ENCODE peak calls at places on chromosomes 7 and 10, in eight cellular contexts. F, W, A, J, I, V, R and X are unnamed samples.

GRCh38 chr7:73387908-73388414 is 45.6 kb upstream of the FZD9 start:
- DNase-seq in V (no peak), A (no peak), I (no peak), W (no peak), F (no peak), R (no peak), J (no peak), X (no peak)

GRCh38 chr10:4407783-4408182 is 418.2 kb upstream of the AKR1E2 start:
- DNase-seq in I (no peak), V (no peak), F (no peak), A (no peak), J (no peak), R (peak; percentile 56), W (peak; percentile 11), X (no peak)

GRCh38 chr7:68547794-68548193 is 1050.5 kb upstream of the AUTS2 start:
- DNase-seq in R (no peak), V (no peak), I (no peak), W (no peak), A (no peak), J (no peak), F (no peak), X (no peak)

GRCh38 chr7:45138433-45139267 is 18.9 kb upstream of the RAMP3 start:
- DNase-seq in W (no peak), F (no peak), V (no peak), J (no peak), I (no peak), A (no peak), R (no peak), X (no peak)

GRCh38 chr10:71761105-71761511 is 12.2 kb downstream of the VSIR start:
- DNase-seq in A (no peak), R (no peak), W (no peak), I (no peak), F (no peak), V (no peak), J (no peak), X (no peak)

GRCh38 chr7:97971120-97971989 is 18.6 kb downstream of the OCM2 start:
- DNase-seq in W (peak; percentile 14), R (peak; percentile 23), F (peak; percentile 32), I (peak; percentile 42), V (no peak), J (no peak), A (no peak), X (peak; percentile 30)

GRCh38 chr7:135728136-135728669 is at the start of gene SLC13A4:
- DNase-seq in A (no peak), J (no peak), R (peak; percentile 91), I (peak; percentile 90), F (no peak), V (no peak), W (peak; percentile 88), X (no peak)

GRCh38 chr10:11164806-11165590 is 147.3 kb downstream of the CELF2 start:
- DNase-seq in F (peak; percentile 81), R (peak; percentile 75), V (peak; percentile 54), I (peak; percentile 58), J (peak; percentile 87), A (peak; percentile 29), W (peak; percentile 62), X (peak; percentile 68)

GRCh38 chr7:17663056-17663675 is 277.1 kb downstream of the SNX13 start:
- DNase-seq in F (no peak), J (no peak), A (no peak), V (no peak), I (no peak), R (peak; percentile 73), W (peak; percentile 39), X (no peak)

GRCh38 chr7:158102897-158103296 is 484.7 kb downstream of the PTPRN2 start:
- DNase-seq in J (peak; percentile 57), F (no peak), R (no peak), W (no peak), V (no peak), A (no peak), I (no peak), X (no peak)

GRCh38 chr7:95794917-95795515 is 22.7 kb downstream of the DYNC1I1 start:
- DNase-seq in F (no peak), W (peak; percentile 76), A (no peak), I (peak; percentile 81), R (peak; percentile 61), V (no peak), J (no peak), X (no peak)

GRCh38 chr7:113026941-113027340 is 59.7 kb downstream of the GPR85 start:
- DNase-seq in F (no peak), J (no peak), R (no peak), V (no peak), A (no peak), W (no peak), I (no peak), X (no peak)

GRCh38 chr10:80408198-80409085 is at the start of gene PRXL2A:
- DNase-seq in F (peak; percentile 90), W (peak; percentile 90), J (peak; percentile 86), I (peak; percentile 93), V (peak; percentile 85), R (peak; percentile 46), A (peak; percentile 40), X (peak; percentile 83)

GRCh38 chr7:96297873-96298272 is 24.0 kb downstream of the SLC25A13 start:
- DNase-seq in W (no peak), F (no peak), I (no peak), J (no peak), R (no peak), A (no peak), V (no peak), X (no peak)

GRCh38 chr7:51309361-51310130 is 7.1 kb downstream of the COBL start:
- DNase-seq in F (no peak), I (no peak), W (no peak), V (no peak), R (no peak), A (no peak), J (no peak), X (no peak)

GRCh38 chr7:38169862-38170261 is 8.2 kb upstream of the STARD3NL start:
- DNase-seq in J (no peak), I (no peak), R (peak; percentile 88), W (peak; percentile 7), F (no peak), V (no peak), A (no peak), X (no peak)

GRCh38 chr7:7327423-7327822 is 145.1 kb downstream of the C1GALT1 start:
- DNase-seq in F (no peak), V (no peak), W (no peak), J (no peak), I (no peak), A (no peak), R (no peak), X (no peak)

GRCh38 chr7:96959135-96959534 is 46.2 kb upstream of the DLX6 start:
- DNase-seq in W (no peak), I (no peak), V (no peak), F (no peak), J (no peak), A (no peak), R (no peak), X (no peak)

GRCh38 chr7:139776486-139777303 is 1.1 kb downstream of the HIPK2 start:
- DNase-seq in A (no peak), V (peak; percentile 22), F (peak; percentile 28), I (peak; percentile 53), J (no peak), R (peak; percentile 76), W (peak; percentile 47), X (no peak)

GRCh38 chr10:106978746-106979145 is 185.8 kb downstream of the SORCS1 start:
- DNase-seq in W (no peak), R (no peak), V (no peak), J (no peak), F (no peak), A (no peak), I (no peak), X (no peak)

GRCh38 chr10:50417486-50417905 is 166.2 kb upstream of the ASAH2 start:
- DNase-seq in A (no peak), V (no peak), F (no peak), R (no peak), J (no peak), W (no peak), I (peak; percentile 18), X (peak; percentile 33)

GRCh38 chr10:4514445-4515108 is 311.4 kb upstream of the AKR1E2 start:
- DNase-seq in A (no peak), J (no peak), V (no peak), I (no peak), F (no peak), R (no peak), W (no peak), X (peak; percentile 59)

GRCh38 chr7:3955751-3956696 is 655.0 kb downstream of the SDK1 start:
- DNase-seq in F (peak; percentile 6), R (peak; percentile 19), I (no peak), J (no peak), W (peak; percentile 7), V (no peak), A (no peak), X (no peak)

GRCh38 chr10:16890691-16891090 is 73.5 kb upstream of the RSU1 start:
- DNase-seq in W (no peak), R (no peak), I (no peak), V (no peak), J (no peak), F (no peak), A (no peak), X (no peak)

GRCh38 chr7:27576360-27576944 is 86.2 kb downstream of the HIBADH start:
- DNase-seq in W (peak; percentile 55), R (peak; percentile 65), F (no peak), V (no peak), J (no peak), A (no peak), I (peak; percentile 71), X (no peak)

GRCh38 chr10:121838149-121838548 is 89.7 kb downstream of the ATE1 start:
- DNase-seq in A (no peak), W (no peak), J (no peak), V (no peak), I (no peak), R (no peak), F (no peak), X (no peak)

GRCh38 chr7:105963038-105963667 is at the start of gene CDHR3:
- DNase-seq in J (no peak), V (no peak), F (no peak), I (no peak), W (peak; percentile 97), A (no peak), R (no peak), X (peak; percentile 45)

GRCh38 chr7:41224063-41224763 is 478.7 kb downstream of the INHBA start:
- DNase-seq in R (peak; percentile 59), J (no peak), F (no peak), V (no peak), I (no peak), A (no peak), W (no peak), X (no peak)

GRCh38 chr10:110746254-110746826 is 102.2 kb downstream of the RBM20 start:
- DNase-seq in F (peak; percentile 59), R (peak; percentile 88), V (peak; percentile 49), W (peak; percentile 77), A (no peak), J (no peak), I (peak; percentile 85), X (peak; percentile 63)

GRCh38 chr10:69018613-69019012 is 30.0 kb downstream of the KIFBP start:
- DNase-seq in A (no peak), R (no peak), W (no peak), V (no peak), F (no peak), I (no peak), J (no peak), X (no peak)

GRCh38 chr10:125169279-125169678 is 8.9 kb upstream of the CTBP2 start:
- DNase-seq in F (no peak), I (no peak), V (no peak), R (no peak), A (no peak), W (no peak), J (peak; percentile 18), X (no peak)

GRCh38 chr7:92698237-92698841 is 108.1 kb upstream of the FAM133B start:
- DNase-seq in V (no peak), W (no peak), F (no peak), I (no peak), A (no peak), J (no peak), R (peak; percentile 91), X (no peak)